ENCODE peak calls at places on chromosomes 16 and 17, in ten cellular contexts. G, Q, W, S, R, A, J, Y, T and N are unnamed samples.

GRCh38 chr17:40251576-40251975 is 32.5 kb downstream of the WIPF2 start:
- DNase-seq in G (no peak), Q (peak), W (no peak), S (no peak), R (peak), A (peak), J (no peak), Y (no peak), T (peak), N (peak)

GRCh38 chr16:64412578-64413280 is 709.1 kb downstream of the CDH11 start:
- DNase-seq in G (no peak), Q (no peak), W (no peak), S (no peak), R (peak), A (peak), J (no peak), Y (no peak), T (no peak), N (peak)

GRCh38 chr17:5133311-5133710 is 17.5 kb downstream of the USP6 start:
- DNase-seq in G (no peak), Q (no peak), W (no peak), S (no peak), R (no peak), A (no peak), J (no peak), Y (no peak), T (no peak), N (no peak)

GRCh38 chr17:35486920-35487727 is 38.6 kb upstream of the SLFN13 start:
- DNase-seq in G (no peak), Q (peak), W (no peak), S (no peak), R (peak), A (peak), J (no peak), Y (peak), T (peak), N (peak)

GRCh38 chr17:50047488-50048126 is 8.3 kb upstream of the ITGA3 start:
- DNase-seq in G (no peak), Q (no peak), W (no peak), S (no peak), R (peak), A (peak), J (no peak), Y (no peak), T (peak), N (peak)

GRCh38 chr17:46811978-46812583 is 6.4 kb downstream of the WNT3 start:
- DNase-seq in G (no peak), Q (no peak), W (peak), S (no peak), R (peak), A (peak), J (no peak), Y (no peak), T (peak), N (no peak)

GRCh38 chr17:50177476-50177875 is 11.7 kb downstream of the SGCA start:
- DNase-seq in G (no peak), Q (no peak), W (no peak), S (no peak), R (no peak), A (no peak), J (no peak), Y (no peak), T (no peak), N (no peak)

GRCh38 chr17:42133461-42134041 is 10.9 kb downstream of the HSPB9 start:
- DNase-seq in G (peak), Q (no peak), W (no peak), S (no peak), R (peak), A (peak), J (peak), Y (no peak), T (no peak), N (no peak)

GRCh38 chr16:25941800-25942558 is 250.2 kb downstream of the HS3ST4 start:
- DNase-seq in G (no peak), Q (no peak), W (no peak), S (no peak), R (no peak), A (no peak), J (no peak), Y (no peak), T (no peak), N (no peak)